ENCODE peak calls at places on chromosomes 1 and 21, in four cellular contexts. One of them, this sample, is unnamed.
A peak's percentile ranks its signal among the peaks of the same experiment; 100 is the strongest.

GRCh38 chr1:159821171-159821867 is 5.4 kb upstream of the SLAMF8 start:
- DNase-seq in GM12878: no peak
- DNase-seq in WTC11: peak; percentile 25
- DNase-seq in K562: peak; percentile 70
- DNase-seq in this sample: no peak

GRCh38 chr1:91650764-91651163 is 150.1 kb downstream of the CDC7 start:
- DNase-seq in WTC11: no peak
- DNase-seq in K562: peak; percentile 23
- DNase-seq in GM12878: no peak
- DNase-seq in this sample: no peak

GRCh38 chr1:202286622-202287097 is 55.1 kb downstream of the UBE2T start:
- DNase-seq in K562: no peak
- DNase-seq in GM12878: no peak
- DNase-seq in WTC11: no peak
- DNase-seq in this sample: peak; percentile 59

GRCh38 chr1:204350857-204351573 is 8.7 kb downstream of the PLEKHA6 start:
- DNase-seq in K562: peak; percentile 46
- DNase-seq in GM12878: no peak
- DNase-seq in WTC11: peak; percentile 94
- DNase-seq in this sample: no peak

GRCh38 chr1:61078611-61079010 is 3.8 kb upstream of the NFIA start:
- DNase-seq in WTC11: no peak
- DNase-seq in K562: no peak
- DNase-seq in GM12878: no peak
- DNase-seq in this sample: no peak

GRCh38 chr1:217562229-217562878 is 68.5 kb downstream of the GPATCH2 start:
- DNase-seq in WTC11: no peak
- DNase-seq in GM12878: no peak
- DNase-seq in K562: no peak
- DNase-seq in this sample: peak; percentile 11

GRCh38 chr1:34606504-34606903 is 148.3 kb upstream of the GJB5 start:
- DNase-seq in K562: no peak
- DNase-seq in WTC11: no peak
- DNase-seq in GM12878: no peak
- DNase-seq in this sample: no peak

GRCh38 chr21:39556176-39556575 is 56.6 kb upstream of the B3GALT5 start:
- DNase-seq in GM12878: no peak
- DNase-seq in K562: no peak
- DNase-seq in WTC11: peak; percentile 38
- DNase-seq in this sample: no peak

GRCh38 chr1:182206628-182207239 is 145.2 kb upstream of the ZNF648 start:
- DNase-seq in GM12878: no peak
- DNase-seq in K562: no peak
- DNase-seq in WTC11: no peak
- DNase-seq in this sample: no peak

GRCh38 chr1:15334995-15335394 is 74.7 kb upstream of the EFHD2 start:
- DNase-seq in GM12878: no peak
- DNase-seq in WTC11: no peak
- DNase-seq in K562: no peak
- DNase-seq in this sample: no peak

GRCh38 chr1:84174051-84174556 is 30.0 kb downstream of the PRKACB start:
- DNase-seq in GM12878: no peak
- DNase-seq in K562: no peak
- DNase-seq in WTC11: no peak
- DNase-seq in this sample: peak; percentile 16

GRCh38 chr1:48246727-48247126 is 24.2 kb downstream of the SLC5A9 start:
- DNase-seq in K562: no peak
- DNase-seq in WTC11: no peak
- DNase-seq in GM12878: no peak
- DNase-seq in this sample: no peak

GRCh38 chr1:59505596-59506028 is 208.7 kb downstream of the FGGY start:
- DNase-seq in WTC11: no peak
- DNase-seq in GM12878: no peak
- DNase-seq in K562: no peak
- DNase-seq in this sample: no peak

GRCh38 chr1:180230791-180231505 is 884 bp downstream of the LHX4 start:
- DNase-seq in K562: no peak
- DNase-seq in GM12878: no peak
- DNase-seq in WTC11: peak; percentile 74
- DNase-seq in this sample: no peak

GRCh38 chr1:223617671-223618070 is 47.8 kb downstream of the CAPN8 start:
- DNase-seq in WTC11: no peak
- DNase-seq in GM12878: no peak
- DNase-seq in K562: no peak
- DNase-seq in this sample: no peak

GRCh38 chr1:910881-911721 is 12.6 kb upstream of the SAMD11 start:
- DNase-seq in K562: peak; percentile 77
- DNase-seq in WTC11: peak; percentile 8
- DNase-seq in GM12878: no peak
- DNase-seq in this sample: no peak

GRCh38 chr1:23118957-23119792 is 49.5 kb downstream of the LUZP1 start:
- DNase-seq in GM12878: no peak
- DNase-seq in WTC11: no peak
- DNase-seq in K562: no peak
- DNase-seq in this sample: no peak

GRCh38 chr1:65480684-65481405 is 60.4 kb downstream of the LEPR start:
- DNase-seq in WTC11: no peak
- DNase-seq in GM12878: no peak
- DNase-seq in K562: peak; percentile 72
- DNase-seq in this sample: no peak

GRCh38 chr1:114956570-114956969 is 73.1 kb upstream of the TSHB start:
- DNase-seq in K562: no peak
- DNase-seq in WTC11: peak; percentile 42
- DNase-seq in GM12878: no peak
- DNase-seq in this sample: peak; percentile 5

GRCh38 chr1:19414490-19414889 is 70.8 kb downstream of the CAPZB start:
- DNase-seq in GM12878: no peak
- DNase-seq in K562: no peak
- DNase-seq in WTC11: no peak
- DNase-seq in this sample: no peak

GRCh38 chr1:202160377-202160940 is at the start of gene PTPN7:
- DNase-seq in GM12878: peak; percentile 48
- DNase-seq in K562: peak; percentile 57
- DNase-seq in WTC11: no peak
- DNase-seq in this sample: no peak

GRCh38 chr1:108832929-108833328 is 24.0 kb downstream of the AKNAD1 start:
- DNase-seq in GM12878: no peak
- DNase-seq in K562: no peak
- DNase-seq in WTC11: no peak
- DNase-seq in this sample: no peak

GRCh38 chr1:161073474-161074121 is 3.9 kb upstream of the ARHGAP30 start:
- DNase-seq in WTC11: no peak
- DNase-seq in GM12878: no peak
- DNase-seq in K562: no peak
- DNase-seq in this sample: peak; percentile 50

GRCh38 chr1:113963281-113963906 is 15.9 kb upstream of the OLFML3 start:
- DNase-seq in GM12878: no peak
- DNase-seq in K562: no peak
- DNase-seq in WTC11: no peak
- DNase-seq in this sample: no peak

GRCh38 chr1:97464305-97464704 is 456.5 kb downstream of the DPYD start:
- DNase-seq in GM12878: no peak
- DNase-seq in K562: no peak
- DNase-seq in WTC11: no peak
- DNase-seq in this sample: no peak
- TF ChIP-seq NR2C2 in GM12878: no peak
- TF ChIP-seq NR2C2 in K562: no peak
- TF ChIP-seq NR2C2 in WTC11: no peak
- TF ChIP-seq NR2C2 in this sample: no peak

DNA sequence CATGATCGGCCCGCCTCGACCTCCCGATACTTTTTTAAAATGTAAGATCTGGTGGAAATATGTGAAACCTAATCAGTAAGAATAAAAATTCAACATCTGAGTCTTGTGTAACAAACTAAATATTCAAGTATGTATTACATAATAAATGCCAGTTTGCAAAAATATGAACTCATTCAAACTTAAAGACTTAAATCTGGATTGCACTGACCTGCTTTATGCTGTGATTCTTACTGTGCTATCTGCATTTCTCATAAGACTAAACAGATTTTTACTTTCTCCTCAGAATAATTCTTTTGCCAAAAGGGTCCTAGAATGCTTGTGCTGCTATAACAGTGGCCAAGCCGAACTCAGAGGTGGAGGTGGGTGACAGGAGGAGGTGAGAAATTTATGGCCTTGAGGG is 38.0 kb downstream of the IL23R start:
- DNase-seq in WTC11: no peak
- DNase-seq in K562: no peak
- DNase-seq in GM12878: no peak
- DNase-seq in this sample: no peak
- TF ChIP-seq NR2C2 in WTC11: no peak
- TF ChIP-seq NR2C2 in K562: no peak
- TF ChIP-seq NR2C2 in GM12878: no peak
- TF ChIP-seq NR2C2 in this sample: no peak

GRCh38 chr1:244082969-244083368 is 31.9 kb downstream of the ZBTB18 start:
- DNase-seq in WTC11: no peak
- DNase-seq in GM12878: no peak
- DNase-seq in K562: no peak
- DNase-seq in this sample: no peak
- TF ChIP-seq NR2C2 in WTC11: no peak
- TF ChIP-seq NR2C2 in GM12878: no peak
- TF ChIP-seq NR2C2 in K562: no peak
- TF ChIP-seq NR2C2 in this sample: no peak

GRCh38 chr21:15149825-15150224 is 85.0 kb upstream of the NRIP1 start:
- DNase-seq in GM12878: no peak
- DNase-seq in K562: no peak
- DNase-seq in WTC11: no peak
- DNase-seq in this sample: peak; percentile 15

GRCh38 chr21:15152591-15152990 is 87.8 kb upstream of the NRIP1 start:
- DNase-seq in K562: no peak
- DNase-seq in WTC11: no peak
- DNase-seq in GM12878: no peak
- DNase-seq in this sample: no peak

GRCh38 chr21:15151385-15152103 is 86.7 kb upstream of the NRIP1 start:
- DNase-seq in WTC11: no peak
- DNase-seq in K562: no peak
- DNase-seq in GM12878: no peak
- DNase-seq in this sample: peak; percentile 58
- TF ChIP-seq NR2C2 in WTC11: no peak
- TF ChIP-seq NR2C2 in K562: no peak
- TF ChIP-seq NR2C2 in GM12878: no peak
- TF ChIP-seq NR2C2 in this sample: peak; percentile 25

GRCh38 chr1:154179951-154180687 is 11.8 kb downstream of the TPM3 start:
- DNase-seq in GM12878: no peak
- DNase-seq in K562: no peak
- DNase-seq in WTC11: peak; percentile 24
- DNase-seq in this sample: no peak

GRCh38 chr1:154178006-154178405 is 13.9 kb downstream of the TPM3 start:
- DNase-seq in K562: peak; percentile 38
- DNase-seq in WTC11: no peak
- DNase-seq in GM12878: no peak
- DNase-seq in this sample: no peak

GRCh38 chr1:154174654-154175053 is 17.2 kb downstream of the TPM3 start:
- DNase-seq in WTC11: no peak
- DNase-seq in K562: no peak
- DNase-seq in GM12878: no peak
- DNase-seq in this sample: no peak

GRCh38 chr1:154178856-154179811 is 12.8 kb downstream of the TPM3 start:
- DNase-seq in WTC11: no peak
- DNase-seq in GM12878: no peak
- DNase-seq in K562: no peak
- DNase-seq in this sample: peak; percentile 64

GRCh38 chr1:154176341-154176740 is 15.6 kb downstream of the TPM3 start:
- DNase-seq in WTC11: no peak
- DNase-seq in GM12878: no peak
- DNase-seq in K562: no peak
- DNase-seq in this sample: no peak
- TF ChIP-seq NR2C2 in WTC11: no peak
- TF ChIP-seq NR2C2 in GM12878: no peak
- TF ChIP-seq NR2C2 in K562: no peak
- TF ChIP-seq NR2C2 in this sample: no peak

DNA sequence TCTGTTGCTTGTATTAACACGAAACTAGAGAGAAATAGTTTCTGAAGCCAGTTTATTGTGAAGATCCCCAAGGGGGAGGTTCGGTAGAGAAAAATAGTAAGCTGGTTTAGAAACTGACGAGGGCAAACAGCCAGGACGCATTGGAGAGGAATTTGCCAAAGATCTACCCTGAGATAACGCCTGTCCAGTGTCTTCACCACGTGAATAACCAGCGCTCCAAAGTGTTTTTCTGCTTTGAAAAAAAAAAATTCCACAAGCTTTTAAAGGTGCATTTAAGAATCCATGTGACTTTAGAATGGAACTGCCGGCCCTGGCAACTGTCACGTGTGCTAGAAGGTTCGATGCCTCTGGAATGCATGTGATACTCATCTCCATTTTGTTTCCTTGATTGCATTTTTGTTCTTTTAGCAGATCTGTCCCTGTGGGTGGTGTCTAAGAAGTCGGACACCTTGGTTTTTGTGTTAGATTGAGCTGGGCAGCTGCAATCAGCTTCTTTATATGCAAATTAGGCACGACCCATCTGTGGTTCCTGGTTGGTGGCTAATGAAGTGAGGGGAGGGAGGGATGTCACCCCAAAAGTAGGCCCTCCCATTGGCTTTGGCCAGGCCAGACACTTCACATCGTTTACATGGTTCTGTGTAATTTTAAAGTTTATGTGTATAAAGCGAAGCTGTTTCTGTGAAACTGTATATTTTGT is 1.3 kb upstream of the THAP3 start:
- DNase-seq in K562: no peak
- DNase-seq in WTC11: no peak
- DNase-seq in GM12878: no peak
- DNase-seq in this sample: no peak
- TF ChIP-seq NR2C2 in K562: no peak
- TF ChIP-seq NR2C2 in WTC11: no peak
- TF ChIP-seq NR2C2 in GM12878: no peak
- TF ChIP-seq NR2C2 in this sample: no peak

This sample was measured in HepG2.